ENCODE peak calls at places on chromosomes 4 and X, in five cellular contexts. One of them, this sample, is unnamed.

GRCh38 chr4:87038837-87039715 is 104.3 kb downstream of the AFF1 start:
- DNase-seq in NB4: no peak
- DNase-seq in suprapubic skin: peak
- DNase-seq in IMR-90: peak
- DNase-seq in K562: no peak
- DNase-seq in this sample: peak

GRCh38 chr4:186651181-186651603 is 72.5 kb downstream of the FAT1 start:
- DNase-seq in NB4: peak
- DNase-seq in suprapubic skin: no peak
- DNase-seq in IMR-90: no peak
- DNase-seq in K562: no peak
- DNase-seq in this sample: no peak

GRCh38 chr4:14095881-14096280 is 468.4 kb upstream of the BOD1L1 start:
- DNase-seq in NB4: no peak
- DNase-seq in suprapubic skin: no peak
- DNase-seq in IMR-90: no peak
- DNase-seq in K562: no peak
- DNase-seq in this sample: no peak

GRCh38 chr4:143313527-143313926 is 23.1 kb upstream of the GAB1 start:
- DNase-seq in NB4: no peak
- DNase-seq in suprapubic skin: no peak
- DNase-seq in IMR-90: no peak
- DNase-seq in K562: peak
- DNase-seq in this sample: peak

GRCh38 chrX:15882704-15883539 is 28.3 kb upstream of the AP1S2 start:
- DNase-seq in NB4: peak
- DNase-seq in suprapubic skin: no peak
- DNase-seq in IMR-90: peak
- DNase-seq in K562: no peak
- DNase-seq in this sample: no peak

GRCh38 chr4:56990109-56990508 is 11.4 kb downstream of the POLR2B start:
- DNase-seq in NB4: peak
- DNase-seq in suprapubic skin: no peak
- DNase-seq in IMR-90: peak
- DNase-seq in K562: no peak
- DNase-seq in this sample: peak

GRCh38 chr4:67549123-67549522 is 3.8 kb upstream of the CENPC start:
- DNase-seq in NB4: peak
- DNase-seq in suprapubic skin: no peak
- DNase-seq in IMR-90: no peak
- DNase-seq in K562: no peak
- DNase-seq in this sample: peak

GRCh38 chr4:89939994-89940393 is 45.3 kb downstream of the MMRN1 start:
- DNase-seq in NB4: no peak
- DNase-seq in suprapubic skin: no peak
- DNase-seq in IMR-90: no peak
- DNase-seq in K562: no peak
- DNase-seq in this sample: no peak

GRCh38 chrX:70479970-70480659 is 35.5 kb downstream of the DLG3 start:
- DNase-seq in NB4: no peak
- DNase-seq in suprapubic skin: no peak
- DNase-seq in IMR-90: no peak
- DNase-seq in K562: no peak
- DNase-seq in this sample: no peak

GRCh38 chrX:133150730-133151129 is 53.8 kb upstream of the USP26 start:
- DNase-seq in NB4: no peak
- DNase-seq in suprapubic skin: no peak
- DNase-seq in IMR-90: no peak
- DNase-seq in K562: no peak
- DNase-seq in this sample: no peak

GRCh38 chr4:69910016-69910782 is 20.7 kb upstream of the CSN1S1 start:
- DNase-seq in NB4: peak
- DNase-seq in suprapubic skin: no peak
- DNase-seq in IMR-90: peak
- DNase-seq in K562: no peak
- DNase-seq in this sample: no peak

GRCh38 chr4:186820371-186820990 is 96.8 kb upstream of the FAT1 start:
- DNase-seq in NB4: no peak
- DNase-seq in suprapubic skin: no peak
- DNase-seq in IMR-90: peak
- DNase-seq in K562: no peak
- DNase-seq in this sample: no peak

GRCh38 chr4:21469438-21470032 is 479.0 kb downstream of the KCNIP4 start:
- DNase-seq in NB4: peak
- DNase-seq in suprapubic skin: no peak
- DNase-seq in IMR-90: no peak
- DNase-seq in K562: no peak
- DNase-seq in this sample: no peak

GRCh38 chrX:119516157-119516702 is 48.0 kb downstream of the SLC25A5 start:
- DNase-seq in NB4: peak
- DNase-seq in suprapubic skin: no peak
- DNase-seq in IMR-90: peak
- DNase-seq in K562: peak
- DNase-seq in this sample: peak

GRCh38 chr4:151667666-151668065 is 93.1 kb downstream of the GATB start:
- DNase-seq in NB4: no peak
- DNase-seq in suprapubic skin: no peak
- DNase-seq in IMR-90: no peak
- DNase-seq in K562: no peak
- DNase-seq in this sample: no peak

GRCh38 chrX:43805579-43805978 is 76.7 kb downstream of the MAOB start:
- DNase-seq in NB4: no peak
- DNase-seq in suprapubic skin: no peak
- DNase-seq in IMR-90: no peak
- DNase-seq in K562: no peak
- DNase-seq in this sample: no peak

GRCh38 chr4:139744232-139744631 is 78.6 kb downstream of the MGST2 start:
- DNase-seq in NB4: no peak
- DNase-seq in suprapubic skin: no peak
- DNase-seq in IMR-90: no peak
- DNase-seq in K562: no peak
- DNase-seq in this sample: no peak

GRCh38 chrX:72652132-72652531 is 62.0 kb downstream of the PHKA1 start:
- DNase-seq in NB4: no peak
- DNase-seq in suprapubic skin: no peak
- DNase-seq in IMR-90: no peak
- DNase-seq in K562: no peak
- DNase-seq in this sample: no peak

GRCh38 chr4:64068096-64068495 is 341.2 kb downstream of the TECRL start:
- DNase-seq in NB4: no peak
- DNase-seq in suprapubic skin: no peak
- DNase-seq in IMR-90: no peak
- DNase-seq in K562: no peak
- DNase-seq in this sample: no peak

GRCh38 chr4:182111586-182111985 is 131.6 kb upstream of the TENM3 start:
- DNase-seq in NB4: no peak
- DNase-seq in suprapubic skin: no peak
- DNase-seq in IMR-90: no peak
- DNase-seq in K562: no peak
- DNase-seq in this sample: no peak

GRCh38 chr4:88177981-88178632 is 19.7 kb upstream of the ABCG2 start:
- DNase-seq in NB4: peak
- DNase-seq in suprapubic skin: no peak
- DNase-seq in IMR-90: peak
- DNase-seq in K562: peak
- DNase-seq in this sample: peak

GRCh38 chr4:153204247-153205027 is at the start of gene TRIM2:
- DNase-seq in NB4: no peak
- DNase-seq in suprapubic skin: peak
- DNase-seq in IMR-90: peak
- DNase-seq in K562: peak
- DNase-seq in this sample: peak

GRCh38 chrX:39506131-39506530 is 591.6 kb downstream of the BCOR start:
- DNase-seq in NB4: no peak
- DNase-seq in suprapubic skin: no peak
- DNase-seq in IMR-90: no peak
- DNase-seq in K562: no peak
- DNase-seq in this sample: no peak

GRCh38 chrX:13376857-13377441 is 57.1 kb upstream of the ATXN3L start:
- DNase-seq in NB4: peak
- DNase-seq in suprapubic skin: no peak
- DNase-seq in IMR-90: peak
- DNase-seq in K562: no peak
- DNase-seq in this sample: no peak

GRCh38 chr4:144645621-144646522 is at the start of gene HHIP:
- DNase-seq in NB4: no peak
- DNase-seq in suprapubic skin: peak
- DNase-seq in IMR-90: peak
- DNase-seq in K562: no peak
- DNase-seq in this sample: peak

GRCh38 chr4:189121336-189121735 is 819.3 kb upstream of the FRG1 start:
- DNase-seq in NB4: no peak
- DNase-seq in suprapubic skin: no peak
- DNase-seq in IMR-90: no peak
- DNase-seq in K562: no peak
- DNase-seq in this sample: no peak

GRCh38 chr4:148192526-148192925 is 249.7 kb downstream of the NR3C2 start:
- DNase-seq in NB4: no peak
- DNase-seq in suprapubic skin: no peak
- DNase-seq in IMR-90: no peak
- DNase-seq in K562: no peak
- DNase-seq in this sample: no peak

GRCh38 chrX:42920752-42921151 is 142.8 kb upstream of the PPP1R2C start:
- DNase-seq in NB4: no peak
- DNase-seq in suprapubic skin: no peak
- DNase-seq in IMR-90: no peak
- DNase-seq in K562: no peak
- DNase-seq in this sample: no peak

GRCh38 chr4:8353912-8354453 is 84.4 kb downstream of the HTRA3 start:
- DNase-seq in NB4: peak
- DNase-seq in suprapubic skin: no peak
- DNase-seq in IMR-90: peak
- DNase-seq in K562: no peak
- DNase-seq in this sample: no peak

GRCh38 chrX:136619889-136620505 is 28.0 kb upstream of the CD40LG start:
- DNase-seq in NB4: no peak
- DNase-seq in suprapubic skin: no peak
- DNase-seq in IMR-90: no peak
- DNase-seq in K562: no peak
- DNase-seq in this sample: no peak

GRCh38 chrX:39162322-39162721 is 361.1 kb downstream of the MID1IP1 start:
- DNase-seq in NB4: no peak
- DNase-seq in suprapubic skin: no peak
- DNase-seq in IMR-90: no peak
- DNase-seq in K562: no peak
- DNase-seq in this sample: peak

GRCh38 chr4:10077101-10077491 is 39.5 kb downstream of the WDR1 start:
- DNase-seq in NB4: no peak
- DNase-seq in suprapubic skin: no peak
- DNase-seq in IMR-90: no peak
- DNase-seq in K562: no peak
- DNase-seq in this sample: no peak

GRCh38 chrX:45138525-45138924 is 62.2 kb downstream of the DIPK2B start:
- DNase-seq in NB4: no peak
- DNase-seq in suprapubic skin: no peak
- DNase-seq in IMR-90: no peak
- DNase-seq in K562: no peak
- DNase-seq in this sample: no peak

GRCh38 chr4:2796261-2797187 is 3.6 kb downstream of the SH3BP2 start:
- DNase-seq in NB4: peak
- DNase-seq in suprapubic skin: peak
- DNase-seq in IMR-90: peak
- DNase-seq in K562: no peak
- DNase-seq in this sample: no peak

GRCh38 chr4:182306792-182307507 is 63.7 kb downstream of the TENM3 start:
- DNase-seq in NB4: peak
- DNase-seq in suprapubic skin: no peak
- DNase-seq in IMR-90: peak
- DNase-seq in K562: no peak
- DNase-seq in this sample: no peak

GRCh38 chrX:30196322-30196721 is 19.0 kb upstream of the MAGEB2 start:
- DNase-seq in NB4: peak
- DNase-seq in suprapubic skin: no peak
- DNase-seq in IMR-90: peak
- DNase-seq in K562: peak
- DNase-seq in this sample: no peak

GRCh38 chr4:176927664-176928063 is 134.9 kb upstream of the VEGFC start:
- DNase-seq in NB4: no peak
- DNase-seq in suprapubic skin: no peak
- DNase-seq in IMR-90: peak
- DNase-seq in K562: no peak
- DNase-seq in this sample: no peak

GRCh38 chr4:118834960-118835895 is 698 bp downstream of the SEC24D start:
- DNase-seq in NB4: peak
- DNase-seq in suprapubic skin: peak
- DNase-seq in IMR-90: peak
- DNase-seq in K562: peak
- DNase-seq in this sample: peak
- TF ChIP-seq POLR2A in NB4: no peak
- TF ChIP-seq POLR2A in suprapubic skin: no peak
- TF ChIP-seq POLR2A in IMR-90: peak
- TF ChIP-seq POLR2A in K562: peak
- TF ChIP-seq POLR2A in this sample: peak

DNA sequence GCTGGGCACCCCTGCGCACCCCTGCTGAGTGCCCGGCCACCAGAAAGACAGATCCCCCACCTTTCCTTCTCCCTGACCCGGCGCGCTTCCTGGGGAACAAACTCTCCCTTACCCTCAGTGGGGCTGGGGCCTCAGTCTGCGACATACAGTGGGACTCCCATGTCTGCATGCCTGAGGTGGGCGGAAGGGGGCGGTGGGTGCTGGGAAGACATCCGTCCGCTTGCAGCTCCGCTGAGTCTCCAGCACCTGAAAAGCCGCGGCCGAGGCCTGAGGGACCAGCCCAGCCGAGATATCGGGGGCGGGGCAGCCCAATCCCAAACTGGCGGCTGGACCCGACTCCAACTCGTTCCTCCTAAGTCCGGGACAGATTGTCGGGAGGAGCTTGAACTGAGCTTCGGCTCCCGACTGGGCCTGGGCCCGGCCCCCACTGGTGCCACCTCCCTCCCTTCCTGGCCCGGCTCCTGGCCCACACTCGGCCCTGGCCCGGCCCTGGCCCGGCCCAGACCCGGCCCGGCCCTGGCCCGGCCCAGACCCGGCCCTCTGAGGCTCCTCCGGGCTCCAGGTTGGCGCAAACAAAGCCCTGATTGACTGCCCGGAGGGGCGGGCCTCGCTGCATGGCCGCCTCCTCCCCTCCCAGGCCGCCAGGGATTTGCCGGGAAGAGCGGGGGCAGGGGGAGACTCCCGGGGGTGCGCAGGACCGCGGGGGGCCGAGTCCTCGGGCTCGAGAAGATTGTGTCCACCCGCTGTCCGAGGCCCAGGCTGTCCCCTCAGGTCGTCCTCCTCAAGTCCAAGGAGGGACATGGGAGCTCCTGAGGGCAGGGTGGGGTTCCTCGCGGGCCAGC is 878 bp upstream of the SLC16A2 start:
- DNase-seq in NB4: peak
- DNase-seq in suprapubic skin: peak
- DNase-seq in IMR-90: peak
- DNase-seq in K562: no peak
- DNase-seq in this sample: no peak
- TF ChIP-seq POLR2A in NB4: no peak
- TF ChIP-seq POLR2A in suprapubic skin: no peak
- TF ChIP-seq POLR2A in IMR-90: no peak
- TF ChIP-seq POLR2A in K562: no peak
- TF ChIP-seq POLR2A in this sample: no peak

GRCh38 chr4:105474110-105474518 is 252 bp upstream of the PPA2 start:
- DNase-seq in NB4: no peak
- DNase-seq in suprapubic skin: peak
- DNase-seq in IMR-90: peak
- DNase-seq in K562: no peak
- DNase-seq in this sample: no peak
- TF ChIP-seq POLR2A in NB4: no peak
- TF ChIP-seq POLR2A in suprapubic skin: no peak
- TF ChIP-seq POLR2A in IMR-90: no peak
- TF ChIP-seq POLR2A in K562: no peak
- TF ChIP-seq POLR2A in this sample: no peak

GRCh38 chr4:117986331-117986730 is 48.0 kb upstream of the NDST3 start:
- DNase-seq in NB4: peak
- DNase-seq in suprapubic skin: no peak
- DNase-seq in IMR-90: no peak
- DNase-seq in K562: no peak
- DNase-seq in this sample: no peak
- TF ChIP-seq POLR2A in NB4: no peak
- TF ChIP-seq POLR2A in suprapubic skin: no peak
- TF ChIP-seq POLR2A in IMR-90: no peak
- TF ChIP-seq POLR2A in K562: no peak
- TF ChIP-seq POLR2A in this sample: no peak